ENCODE peak calls at places on chromosomes 11 and 22, in seven cellular contexts. H, X, B, P, Y, A and R are unnamed samples.

GRCh38 chr22:26589367-26589844 is 526 bp downstream of the TPST2 start:
- DNase-seq in H (peak; percentile 66), X (no peak), B (peak; percentile 12), P (peak; percentile 76), Y (peak; percentile 20), A (no peak), R (peak; percentile 13)

GRCh38 chr22:45268167-45268957 is 16.4 kb upstream of the UPK3A start:
- DNase-seq in H (no peak), X (peak; percentile 81), B (no peak), P (peak; percentile 95), Y (no peak), A (no peak), R (no peak)

GRCh38 chr11:62443390-62444201 is 24.8 kb downstream of the SCGB1A1 start:
- DNase-seq in H (no peak), X (no peak), B (no peak), P (no peak), Y (no peak), A (no peak), R (no peak)

GRCh38 chr11:64745523-64746328 is 1.8 kb upstream of the RASGRP2 start:
- DNase-seq in H (peak; percentile 90), X (peak; percentile 71), B (peak; percentile 22), P (peak; percentile 90), Y (peak; percentile 73), A (peak; percentile 47), R (no peak)

GRCh38 chr11:62830904-62831519 is 839 bp downstream of the STX5 start:
- DNase-seq in H (no peak), X (no peak), B (no peak), P (peak; percentile 74), Y (no peak), A (peak; percentile 48), R (no peak)

GRCh38 chr11:63489879-63490278 is 1.1 kb downstream of the PLAAT5 start:
- DNase-seq in H (no peak), X (no peak), B (no peak), P (peak; percentile 74), Y (no peak), A (peak; percentile 86), R (no peak)

GRCh38 chr22:48588151-48588880 is 1239.4 kb downstream of the BRD1 start:
- DNase-seq in H (peak; percentile 28), X (no peak), B (no peak), P (no peak), Y (no peak), A (no peak), R (no peak)

GRCh38 chr11:9568854-9569587 is 4.4 kb upstream of the WEE1 start:
- DNase-seq in H (peak; percentile 61), X (no peak), B (peak; percentile 89), P (peak; percentile 92), Y (peak; percentile 90), A (peak; percentile 91), R (peak; percentile 78)

GRCh38 chr11:32706985-32707736 is 87.3 kb downstream of the CCDC73 start:
- DNase-seq in H (no peak), X (no peak), B (peak; percentile 82), P (no peak), Y (peak; percentile 78), A (peak; percentile 90), R (peak; percentile 73)

GRCh38 chr22:26548984-26549383 is 36.7 kb upstream of the TFIP11 start:
- DNase-seq in H (no peak), X (no peak), B (no peak), P (no peak), Y (no peak), A (no peak), R (peak; percentile 49)

GRCh38 chr11:67613960-67614715 is 7.4 kb downstream of the NDUFV1 start:
- DNase-seq in H (peak; percentile 76), X (peak; percentile 77), B (peak; percentile 13), P (peak; percentile 87), Y (peak; percentile 46), A (no peak), R (peak; percentile 40)

GRCh38 chr22:31284241-31284745 is 8.0 kb downstream of the PIK3IP1 start:
- DNase-seq in H (no peak), X (peak; percentile 92), B (no peak), P (no peak), Y (no peak), A (no peak), R (no peak)

GRCh38 chr22:49021097-49021925 is 806.4 kb downstream of the BRD1 start:
- DNase-seq in H (peak; percentile 37), X (peak; percentile 18), B (no peak), P (no peak), Y (no peak), A (no peak), R (no peak)

GRCh38 chr11:35419713-35420333 is 465 bp upstream of the SLC1A2 start:
- DNase-seq in H (peak; percentile 43), X (peak; percentile 78), B (no peak), P (peak; percentile 22), Y (no peak), A (no peak), R (no peak)

GRCh38 chr11:113579292-113579940 is 104.2 kb upstream of the DRD2 start:
- DNase-seq in H (no peak), X (no peak), B (no peak), P (no peak), Y (no peak), A (no peak), R (no peak)

GRCh38 chr11:109998921-109999320 is 94.3 kb upstream of the ZC3H12C start:
- DNase-seq in H (no peak), X (no peak), B (no peak), P (no peak), Y (no peak), A (no peak), R (no peak)

GRCh38 chr11:44112083-44112865 is 16.8 kb downstream of the EXT2 start:
- DNase-seq in H (no peak), X (no peak), B (peak; percentile 76), P (no peak), Y (no peak), A (peak; percentile 58), R (peak; percentile 24)

GRCh38 chr11:122910775-122911174 is 28.2 kb downstream of the JHY start:
- DNase-seq in H (no peak), X (peak; percentile 27), B (peak; percentile 38), P (peak; percentile 53), Y (peak; percentile 29), A (peak; percentile 16), R (peak; percentile 24)

GRCh38 chr22:23231471-23232093 is 51.3 kb downstream of the BCR start:
- DNase-seq in H (peak; percentile 57), X (no peak), B (no peak), P (no peak), Y (no peak), A (no peak), R (no peak)

GRCh38 chr11:109940816-109941215 is 152.4 kb upstream of the ZC3H12C start:
- DNase-seq in H (no peak), X (no peak), B (peak; percentile 97), P (no peak), Y (peak; percentile 89), A (peak; percentile 89), R (peak; percentile 68)

GRCh38 chr22:19420321-19420720 is 11.2 kb downstream of the HIRA start:
- DNase-seq in H (no peak), X (no peak), B (no peak), P (no peak), Y (no peak), A (no peak), R (no peak)
- H3K27ac ChIP-seq in H (no peak overlapping the region), X (no peak overlapping the region), B (no peak overlapping the region), P (no peak overlapping the region), Y (no peak overlapping the region), A (no peak overlapping the region), R (no peak overlapping the region)

GRCh38 chr22:47012589-47013365 is 250.3 kb downstream of the TBC1D22A start:
- DNase-seq in H (no peak), X (no peak), B (peak; percentile 77), P (peak; percentile 50), Y (no peak), A (peak; percentile 63), R (no peak)
- TF ChIP-seq CTCF in H (no peak), X (peak; percentile 34), B (peak; percentile 3), P (peak; percentile 36), Y (no peak), A (peak; percentile 21), R (no peak)

GRCh38 chr11:119340335-119341221 is at the start of gene C1QTNF5:
- DNase-seq in H (peak; percentile 77), X (no peak), B (peak; percentile 57), P (peak; percentile 68), Y (no peak), A (peak; percentile 59), R (no peak)
- H3K27ac ChIP-seq in H (peak within 1 kb of the TSS; percentile 89), X (no peak within 1 kb of the TSS), B (peak within 1 kb of the TSS; percentile 74), P (no peak within 1 kb of the TSS), Y (peak within 1 kb of the TSS; percentile 48), A (no peak within 1 kb of the TSS), R (peak within 1 kb of the TSS; percentile 82)

DNA sequence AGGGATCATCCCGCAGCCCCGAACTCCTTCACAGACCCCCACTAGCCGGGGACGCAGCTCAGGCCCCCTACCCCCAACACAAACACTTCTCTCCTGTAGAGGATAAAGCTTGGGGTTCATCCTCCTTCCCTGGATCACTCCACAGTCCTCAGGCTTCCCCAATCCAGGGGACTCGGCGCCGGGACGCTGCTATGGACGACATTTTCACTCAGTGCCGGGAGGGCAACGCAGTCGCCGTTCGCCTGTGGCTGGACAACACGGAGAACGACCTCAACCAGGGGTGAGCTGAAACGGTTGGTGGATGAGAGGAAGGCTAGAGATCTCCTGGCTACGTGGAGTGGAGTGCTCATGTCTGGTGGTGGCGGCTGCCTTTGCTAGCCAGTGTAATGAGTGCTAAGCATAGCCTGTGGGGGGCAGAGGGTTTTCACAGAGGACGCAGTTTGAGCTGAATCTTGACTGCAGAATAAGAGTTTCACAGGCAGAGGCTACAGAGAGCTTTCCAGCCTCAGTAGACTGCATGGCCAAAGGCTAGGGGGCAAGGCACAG is 580 bp downstream of the ILK start:
- DNase-seq in H (no peak), X (peak; percentile 60), B (peak; percentile 70), P (peak; percentile 59), Y (peak; percentile 37), A (peak; percentile 46), R (peak; percentile 53)
- TF ChIP-seq CTCF in H (peak; percentile 19), X (peak; percentile 12), B (peak; percentile 29), P (peak; percentile 26), Y (no peak), A (no peak), R (no peak)

DNA sequence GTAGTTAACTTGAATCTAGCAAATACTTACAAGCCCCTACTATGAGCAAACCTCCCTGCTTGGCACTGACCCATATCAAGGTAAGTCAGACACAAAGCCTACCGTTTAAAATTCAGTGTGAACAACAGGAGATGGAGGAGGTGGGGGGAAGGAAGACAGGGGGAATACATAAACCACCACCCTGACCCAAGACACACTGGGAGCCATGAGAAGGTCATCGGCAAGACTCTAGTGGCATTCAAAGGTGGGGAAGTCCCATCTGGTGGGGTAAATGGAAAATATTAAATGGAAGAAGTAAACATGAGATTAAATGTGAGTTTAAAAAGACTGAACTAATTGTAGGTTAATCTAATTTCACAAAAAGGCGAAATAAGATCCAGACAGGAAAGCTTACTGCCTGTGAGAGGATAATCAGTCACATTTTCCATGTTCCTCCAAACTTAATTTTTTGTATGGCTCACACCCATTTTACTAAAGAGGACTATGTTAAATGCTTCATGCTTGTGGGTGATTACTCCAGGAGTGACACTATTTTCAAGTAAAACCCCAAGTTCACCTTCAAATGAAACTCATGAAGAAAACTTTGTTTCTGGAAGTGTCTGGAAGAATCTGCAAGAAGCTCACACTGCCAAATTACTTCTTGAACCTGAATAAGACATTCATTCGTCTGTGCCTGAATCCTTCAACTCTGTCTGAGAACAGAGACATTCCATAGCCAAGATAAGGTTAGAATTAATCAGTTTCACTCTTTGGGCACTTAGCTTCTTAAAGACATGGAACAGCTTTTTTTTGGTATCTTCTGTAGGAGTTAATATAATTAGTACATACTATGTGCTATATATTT is 51.7 kb downstream of the PITPNB start:
- DNase-seq in H (no peak), X (no peak), B (no peak), P (no peak), Y (peak; percentile 31), A (peak; percentile 72), R (no peak)
- H3K27ac ChIP-seq in H (peak overlapping the region; percentile 58), X (no peak overlapping the region), B (peak overlapping the region; percentile 100), P (no peak overlapping the region), Y (peak overlapping the region; percentile 71), A (peak overlapping the region; percentile 76), R (no peak overlapping the region)